ENCODE peak calls at places on chromosomes 5 and 9, in seven cellular contexts. Y, H, R, Q, T, N and Z are unnamed samples.

GRCh38 chr9:2876726-2877125 is 32.8 kb upstream of the PUM3 start:
- DNase-seq in H (no peak), T (no peak), N (no peak), Y (no peak), R (no peak), Q (no peak), Z (no peak)

GRCh38 chr9:20611751-20612287 is 10.5 kb downstream of the MLLT3 start:
- DNase-seq in T (peak), N (peak), Y (peak), Q (peak), H (no peak), R (no peak), Z (no peak)

GRCh38 chr5:72065751-72066255 is 41.5 kb upstream of the MAP1B start:
- DNase-seq in R (peak), N (peak), Y (peak), Q (no peak), H (no peak), T (peak), Z (no peak)

GRCh38 chr5:96978812-96979449 is 43.1 kb downstream of the LNPEP start:
- DNase-seq in Y (peak), R (no peak), T (no peak), Q (peak), H (no peak), N (no peak), Z (no peak)

GRCh38 chr9:137083418-137084004 is 3.3 kb upstream of the MAN1B1 start:
- DNase-seq in Q (peak), Y (peak), R (no peak), H (peak), T (peak), N (no peak), Z (no peak)

GRCh38 chr5:141155540-141156374 is 5.9 kb downstream of the PCDHB6 start:
- DNase-seq in R (peak), Q (no peak), Y (no peak), N (peak), H (no peak), T (peak), Z (no peak)

GRCh38 chr5:139711067-139711851 is 63.1 kb downstream of the CXXC5 start:
- DNase-seq in Q (peak), Y (peak), T (peak), H (no peak), R (peak), N (peak), Z (peak)

GRCh38 chr9:92616199-92617129 is 53.5 kb downstream of the IPPK start:
- DNase-seq in Q (peak), T (no peak), H (peak), R (no peak), Y (no peak), N (no peak), Z (no peak)

GRCh38 chr5:110048508-110048907 is 358.8 kb downstream of the MAN2A1 start:
- DNase-seq in T (peak), H (no peak), Y (no peak), R (no peak), Q (no peak), N (peak), Z (no peak)

GRCh38 chr5:34028349-34028748 is 14.7 kb downstream of the C1QTNF3 start:
- DNase-seq in Y (no peak), R (no peak), Q (no peak), T (no peak), H (no peak), N (no peak), Z (no peak)

GRCh38 chr9:86807577-86807976 is 139.7 kb downstream of the GAS1 start:
- DNase-seq in N (peak), Q (peak), R (peak), H (no peak), T (peak), Y (no peak), Z (no peak)

GRCh38 chr9:131500939-131501541 is 1.7 kb upstream of the POMT1 start:
- DNase-seq in T (peak), Q (peak), Y (peak), R (no peak), H (no peak), N (no peak), Z (no peak)

GRCh38 chr9:103068666-103069207 is 73.6 kb downstream of the CYLC2 start:
- DNase-seq in Q (no peak), H (no peak), N (no peak), T (peak), R (no peak), Y (no peak), Z (no peak)

GRCh38 chr5:123719004-123719403 is 207.0 kb downstream of the CSNK1G3 start:
- DNase-seq in Q (peak), Y (peak), T (peak), H (no peak), N (peak), R (no peak), Z (no peak)

DNA sequence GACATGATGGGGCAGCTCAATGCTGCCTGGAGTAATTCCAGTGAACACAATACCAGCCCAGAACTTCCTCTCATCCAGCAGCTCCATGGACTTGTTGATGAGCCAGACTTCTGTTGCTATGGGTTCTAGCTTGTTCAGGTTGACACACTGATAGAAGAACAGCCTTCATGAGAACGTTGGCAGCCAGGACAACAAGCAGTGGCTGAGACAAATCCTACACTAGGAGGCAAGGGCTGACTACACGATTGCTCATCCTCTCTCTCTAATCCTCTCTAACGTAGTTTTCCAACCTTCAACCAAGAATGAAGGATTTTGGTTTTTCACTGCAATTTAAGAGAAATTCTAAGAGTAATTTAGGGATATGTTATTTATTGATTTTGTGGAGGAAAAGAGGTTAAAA is 67.8 kb downstream of the NIPSNAP3B start:
- DNase-seq in Y (peak), Q (peak), N (no peak), T (no peak), H (no peak), R (no peak), Z (no peak)
- H3K4me3 ChIP-seq in Y (no peak), Q (no peak), N (no peak), T (no peak), H (no peak), R (no peak), Z (no peak)

GRCh38 chr9:121612511-121612998 is 38.9 kb upstream of the DAB2IP start:
- DNase-seq in Q (no peak), R (peak), H (no peak), N (no peak), T (peak), Y (no peak), Z (no peak)
- H3K4me3 ChIP-seq in Q (no peak), R (no peak), H (no peak), N (no peak), T (no peak), Y (no peak), Z (no peak)

GRCh38 chr9:114503522-114504340 is 1.5 kb downstream of the WHRN start:
- DNase-seq in Q (no peak), Y (no peak), N (no peak), R (no peak), T (peak), H (no peak), Z (no peak)

GRCh38 chr9:114500583-114501292 is 4.5 kb downstream of the WHRN start:
- DNase-seq in H (no peak), N (no peak), Q (no peak), R (no peak), T (no peak), Y (no peak), Z (no peak)

GRCh38 chr9:114504341-114505186 is 709 bp downstream of the WHRN start:
- DNase-seq in T (peak), Y (peak), N (peak), R (peak), H (peak), Q (peak), Z (no peak)

GRCh38 chr9:114501786-114502682 is 3.2 kb downstream of the WHRN start:
- DNase-seq in R (peak), T (peak), N (peak), H (no peak), Y (peak), Q (peak), Z (no peak)

DNA sequence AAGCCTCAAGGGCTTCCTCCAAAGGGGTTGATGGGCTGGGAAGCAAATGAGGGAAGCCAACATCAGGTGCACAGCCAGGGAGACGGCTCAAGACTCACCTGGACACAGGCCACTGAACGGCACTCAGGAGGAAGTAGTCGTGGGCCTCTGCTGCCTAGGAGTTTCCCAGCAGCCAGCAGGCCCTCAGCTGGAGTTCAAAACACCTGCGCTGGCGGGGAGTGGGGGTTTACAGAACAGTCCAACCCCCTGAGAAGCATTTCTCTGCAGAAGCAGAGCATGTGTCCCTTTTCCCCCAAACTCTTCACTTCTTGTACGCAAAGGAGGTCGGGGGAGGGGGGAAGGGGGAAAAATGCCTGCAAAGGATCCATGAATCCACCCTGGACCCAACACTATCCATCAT is 2.3 kb downstream of the WHRN start:
- DNase-seq in N (no peak), R (no peak), H (no peak), Q (no peak), Y (no peak), T (no peak), Z (no peak)
- H3K4me3 ChIP-seq in N (peak), R (no peak), H (no peak), Q (no peak), Y (no peak), T (no peak), Z (no peak)

GRCh38 chr9:135975834-135976233 is 14.7 kb upstream of the UBAC1 start:
- DNase-seq in N (no peak), Y (no peak), R (no peak), Q (no peak), H (no peak), T (no peak), Z (no peak)

GRCh38 chr9:135971892-135972291 is 10.7 kb upstream of the UBAC1 start:
- DNase-seq in R (peak), Y (no peak), N (peak), T (peak), Q (no peak), H (no peak), Z (no peak)

GRCh38 chr9:135976531-135976930 is 15.4 kb upstream of the UBAC1 start:
- DNase-seq in R (no peak), Q (no peak), N (no peak), T (no peak), Y (peak), H (no peak), Z (no peak)

GRCh38 chr9:135973276-135974219 is 12.4 kb upstream of the UBAC1 start:
- DNase-seq in Y (no peak), R (no peak), H (peak), T (no peak), Q (no peak), N (no peak), Z (no peak)

DNA sequence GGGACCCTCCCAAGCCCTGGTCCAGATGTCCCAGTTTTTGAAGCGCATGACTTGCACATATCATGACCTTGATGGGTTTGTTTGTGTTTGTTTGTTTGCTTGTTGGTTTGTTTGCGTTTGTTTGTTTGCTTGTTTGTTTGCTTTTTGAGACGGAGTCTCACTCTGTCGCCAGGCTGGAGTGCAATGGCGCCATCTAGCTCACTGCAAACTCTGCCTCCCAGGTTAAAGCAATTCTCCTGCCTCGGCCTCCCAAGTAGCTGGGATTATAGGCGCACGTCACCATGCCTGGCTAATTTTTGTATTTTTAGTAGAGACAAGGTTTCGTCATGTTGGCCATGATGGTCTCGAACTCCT is 13.0 kb upstream of the UBAC1 start:
- DNase-seq in Y (no peak), R (no peak), Q (no peak), H (no peak), N (no peak), T (no peak), Z (no peak)
- H3K4me3 ChIP-seq in Y (no peak), R (no peak), Q (no peak), H (no peak), N (no peak), T (no peak), Z (no peak)